ENCODE peak calls at places on chromosomes 12 and 14, in four cellular contexts. B is NT2/D1; D is stimulated activated CD8-positive, alpha-beta memory T cell treated with anti-CD3 and anti-CD28 coated beads, Interleukin-4, amount 100 ng/mL, for 1 hour; A is left lung. Q is an unnamed sample.

GRCh38 chr12:121038861-121039654 is at the start of gene OASL:
- DNase-seq in B (no peak), D (peak), A (peak), Q (no peak)

GRCh38 chr12:129276408-129277042 is 423.2 kb downstream of the GLT1D1 start:
- DNase-seq in B (no peak), D (no peak), A (no peak), Q (no peak)

GRCh38 chr14:89779707-89780106 is 174.8 kb downstream of the EFCAB11 start:
- DNase-seq in B (no peak), D (no peak), A (no peak), Q (no peak)

GRCh38 chr12:50992814-50993213 is 33.4 kb downstream of the SLC11A2 start:
- DNase-seq in B (no peak), D (no peak), A (no peak), Q (no peak)

GRCh38 chr12:120979862-120980696 is 1.7 kb downstream of the HNF1A start:
- DNase-seq in B (no peak), D (no peak), A (no peak), Q (no peak)

GRCh38 chr14:66099451-66099850 is 386.7 kb upstream of the CCDC196 start:
- DNase-seq in B (no peak), D (no peak), A (no peak), Q (no peak)

GRCh38 chr12:120640840-120641833 is 711 bp downstream of the CABP1 start:
- DNase-seq in B (peak), D (peak), A (peak), Q (peak)

GRCh38 chr14:21993070-21993469 is 319.5 kb upstream of the OR4E1 start:
- DNase-seq in B (no peak), D (no peak), A (no peak), Q (no peak)

GRCh38 chr12:123532808-123533649 is 490 bp downstream of the RILPL1 start:
- DNase-seq in B (no peak), D (no peak), A (peak), Q (no peak)

GRCh38 chr14:92252291-92252690 is 70.7 kb upstream of the SLC24A4 start:
- DNase-seq in B (no peak), D (no peak), A (no peak), Q (no peak)

GRCh38 chr14:70856851-70857498 is 47.7 kb upstream of the MAP3K9 start:
- DNase-seq in B (no peak), D (no peak), A (no peak), Q (no peak)

GRCh38 chr12:10235761-10236631 is 23.3 kb downstream of the GABARAPL1 start:
- DNase-seq in B (peak), D (peak), A (no peak), Q (no peak)

GRCh38 chr12:110622582-110622981 is 8.7 kb downstream of the TCTN1 start:
- DNase-seq in B (no peak), D (no peak), A (no peak), Q (no peak)

GRCh38 chr14:53128706-53129105 is 24.4 kb downstream of the DDHD1 start:
- DNase-seq in B (no peak), D (no peak), A (no peak), Q (no peak)

GRCh38 chr14:80135305-80136088 is 75.8 kb downstream of the DIO2 start:
- DNase-seq in B (no peak), D (no peak), A (no peak), Q (no peak)

GRCh38 chr12:68508536-68509050 is 102.1 kb upstream of the RAP1B start:
- DNase-seq in B (no peak), D (no peak), A (no peak), Q (no peak)

GRCh38 chr12:13205809-13206559 is 9.5 kb downstream of the EMP1 start:
- DNase-seq in B (no peak), D (no peak), A (no peak), Q (no peak)

GRCh38 chr14:59055439-59056045 is 132.9 kb upstream of the DAAM1 start:
- DNase-seq in B (peak), D (no peak), A (no peak), Q (no peak)

GRCh38 chr12:53327435-53328042 is 6.1 kb upstream of the AAAS start:
- DNase-seq in B (no peak), D (no peak), A (no peak), Q (no peak)

GRCh38 chr12:93957870-93958269 is 190.5 kb upstream of the PLXNC1 start:
- DNase-seq in B (no peak), D (no peak), A (no peak), Q (no peak)

GRCh38 chr12:88737838-88738472 is 157.7 kb upstream of the KITLG start:
- DNase-seq in B (no peak), D (no peak), A (no peak), Q (no peak)

GRCh38 chr14:73173092-73173735 is 36.9 kb downstream of the PSEN1 start:
- DNase-seq in B (no peak), D (no peak), A (no peak), Q (no peak)

GRCh38 chr14:56145965-56146364 is 27.8 kb downstream of the PELI2 start:
- DNase-seq in B (no peak), D (no peak), A (no peak), Q (no peak)

GRCh38 chr14:52961060-52961639 is 10.3 kb upstream of the FERMT2 start:
- DNase-seq in B (no peak), D (peak), A (no peak), Q (no peak)

GRCh38 chr14:22888662-22889061 is 5.6 kb downstream of the REM2 start:
- DNase-seq in B (no peak), D (no peak), A (no peak), Q (no peak)

GRCh38 chr12:49304161-49304560 is 9.2 kb downstream of the PRPH start:
- DNase-seq in B (no peak), D (no peak), A (no peak), Q (no peak)

GRCh38 chr12:15044461-15044860 is 71.6 kb downstream of the PDE6H start:
- DNase-seq in B (no peak), D (no peak), A (no peak), Q (no peak)

GRCh38 chr14:101181717-101182313 is 278.3 kb upstream of the RTL1 start:
- DNase-seq in B (no peak), D (no peak), A (no peak), Q (no peak)

GRCh38 chr12:100248886-100249285 is 18.0 kb downstream of the DEPDC4 start:
- DNase-seq in B (no peak), D (no peak), A (no peak), Q (no peak)

GRCh38 chr14:36627981-36628380 is 33.7 kb upstream of the PAX9 start:
- DNase-seq in B (no peak), D (no peak), A (no peak), Q (no peak)

GRCh38 chr12:3752741-3753486 is at the start of gene CRACR2A:
- DNase-seq in B (peak), D (peak), A (peak), Q (no peak)

GRCh38 chr12:113424915-113425823 is 3.0 kb downstream of the SDSL start:
- DNase-seq in B (peak), D (peak), A (peak), Q (no peak)

GRCh38 chr14:60090864-60091519 is 731 bp upstream of the PCNX4 start:
- DNase-seq in B (no peak), D (no peak), A (peak), Q (no peak)

GRCh38 chr14:104222396-104223036 is 84.1 kb downstream of the KIF26A start:
- DNase-seq in B (no peak), D (no peak), A (peak), Q (no peak)

GRCh38 chr14:81323621-81324400 is 76.3 kb downstream of the STON2 start:
- DNase-seq in B (peak), D (no peak), A (peak), Q (peak)

Q was measured in iPS DF 6.9.